ENCODE peak calls at places on chromosomes 4 and X, in four cellular contexts. I is frontal cortex; N is CD8-positive, alpha-beta memory T cell; Y is GM04503. C is an unnamed sample.

GRCh38 chr4:154928640-154929257 is 147.7 kb downstream of the RBM46 start:
- DNase-seq in I (no peak), N (no peak), Y (peak), C (no peak)

GRCh38 chrX:54495814-54496516 is at the start of gene FGD1:
- DNase-seq in I (peak), N (peak), Y (no peak), C (peak)

GRCh38 chr4:105598787-105599186 is 46.4 kb downstream of the ARHGEF38 start:
- DNase-seq in I (no peak), N (no peak), Y (no peak), C (no peak)

GRCh38 chrX:47595701-47596655 is 13.7 kb downstream of the TIMP1 start:
- DNase-seq in I (no peak), N (no peak), Y (no peak), C (no peak)

GRCh38 chrX:17597836-17598434 is 139.4 kb upstream of the SCML1 start:
- DNase-seq in I (no peak), N (no peak), Y (no peak), C (peak)

GRCh38 chr4:156512622-156513021 is 459.0 kb downstream of the PDGFC start:
- DNase-seq in I (no peak), N (no peak), Y (no peak), C (no peak)

GRCh38 chr4:932713-933070 is 432 bp downstream of the TMEM175 start:
- DNase-seq in I (no peak), N (no peak), Y (no peak), C (no peak)

GRCh38 chr4:101697266-101697665 is 93.3 kb upstream of the BANK1 start:
- DNase-seq in I (no peak), N (no peak), Y (no peak), C (no peak)

GRCh38 chrX:103101280-103102042 is 8.5 kb upstream of the NXF3 start:
- DNase-seq in I (no peak), N (no peak), Y (no peak), C (no peak)

GRCh38 chrX:63506320-63506719 is 155.2 kb upstream of the SPIN4 start:
- DNase-seq in I (no peak), N (peak), Y (no peak), C (no peak)

GRCh38 chr4:91058345-91058744 is 931.2 kb downstream of the CCSER1 start:
- DNase-seq in I (no peak), N (no peak), Y (no peak), C (no peak)

GRCh38 chr4:186876961-186877626 is 153.4 kb upstream of the FAT1 start:
- DNase-seq in I (no peak), N (no peak), Y (no peak), C (no peak)

GRCh38 chr4:58983887-58984286 is 1873.7 kb upstream of the IGFBP7 start:
- DNase-seq in I (no peak), N (no peak), Y (no peak), C (no peak)

GRCh38 chr4:19455196-19455595 is 796.5 kb upstream of the SLIT2 start:
- DNase-seq in I (no peak), N (no peak), Y (no peak), C (no peak)

GRCh38 chr4:4824232-4824631 is 35.2 kb upstream of the MSX1 start:
- DNase-seq in I (no peak), N (no peak), Y (no peak), C (no peak)

GRCh38 chr4:955161-955921 is 18.0 kb downstream of the DGKQ start:
- DNase-seq in I (no peak), N (no peak), Y (no peak), C (no peak)

GRCh38 chr4:98564847-98565246 is 93.6 kb downstream of the TSPAN5 start:
- DNase-seq in I (no peak), N (no peak), Y (no peak), C (no peak)

GRCh38 chrX:23729214-23729613 is 13.9 kb downstream of the ACOT9 start:
- DNase-seq in I (no peak), N (no peak), Y (no peak), C (no peak)

GRCh38 chrX:65821721-65822496 is 154.5 kb downstream of the MSN start:
- DNase-seq in I (no peak), N (peak), Y (no peak), C (no peak)

C was measured in uterus.